ENCODE peak calls at places on chromosomes 3 and 15, in seven cellular contexts. F is HCT116, P is endodermal cell, L is cardiac muscle cell, A is upper lobe of right lung, U is tibial artery, E is IMR-90. S is an unnamed sample. For H3K27me3, the result is how much of the 10 kb centered on the place peaks cover.

GRCh38 chr3:197031315-197032285 is 2.0 kb upstream of the MELTF start:
- DNase-seq in F (peak), P (peak), L (peak), A (no peak), U (peak), E (peak), S (peak)

GRCh38 chr15:63800739-63801138 is 33.0 kb downstream of the HERC1 start:
- DNase-seq in F (no peak), P (no peak), L (no peak), A (no peak), U (no peak), E (no peak), S (no peak)

GRCh38 chr3:52233108-52233591 is 5.8 kb downstream of the TWF2 start:
- DNase-seq in F (no peak), P (no peak), L (no peak), A (no peak), U (peak), E (no peak), S (no peak)

GRCh38 chr15:61582092-61582491 is 353.0 kb upstream of the RORA start:
- DNase-seq in F (no peak), P (no peak), L (no peak), A (no peak), U (no peak), E (no peak), S (no peak)

GRCh38 chr15:63133786-63134185 is 12.1 kb downstream of the LACTB start:
- DNase-seq in F (no peak), P (no peak), L (peak), A (no peak), U (no peak), E (peak), S (no peak)

GRCh38 chr3:150170843-150171513 is 200.3 kb upstream of the PFN2 start:
- DNase-seq in F (no peak), P (no peak), L (peak), A (no peak), U (no peak), E (peak), S (no peak)

GRCh38 chr3:186254676-186255665 is 107.1 kb downstream of the DGKG start:
- DNase-seq in F (no peak), P (no peak), L (peak), A (no peak), U (no peak), E (no peak), S (peak)

GRCh38 chr15:78016860-78017259 is 60.7 kb downstream of the TBC1D2B start:
- DNase-seq in F (no peak), P (no peak), L (no peak), A (no peak), U (no peak), E (no peak), S (peak)

GRCh38 chr15:40049076-40049475 is 10.1 kb upstream of the SRP14 start:
- DNase-seq in F (no peak), P (peak), L (no peak), A (no peak), U (peak), E (no peak), S (no peak)

GRCh38 chr3:16174976-16175901 is 759 bp downstream of the GALNT15 start:
- DNase-seq in F (no peak), P (no peak), L (peak), A (no peak), U (no peak), E (no peak), S (no peak)

GRCh38 chr3:150345021-150345538 is 63.0 kb upstream of the TSC22D2 start:
- DNase-seq in F (peak), P (peak), L (no peak), A (no peak), U (no peak), E (no peak), S (no peak)

GRCh38 chr15:59022188-59022587 is 34.7 kb downstream of the RNF111 start:
- DNase-seq in F (no peak), P (no peak), L (no peak), A (no peak), U (no peak), E (no peak), S (no peak)

GRCh38 chr15:67033521-67033920 is 31.9 kb upstream of the SMAD3 start:
- DNase-seq in F (no peak), P (peak), L (no peak), A (no peak), U (no peak), E (no peak), S (no peak)

GRCh38 chr3:129021140-129021551 is 20.0 kb downstream of the EFCC1 start:
- DNase-seq in F (no peak), P (no peak), L (no peak), A (peak), U (peak), E (peak), S (no peak)

GRCh38 chr15:81297147-81297572 is 26.8 kb downstream of the STARD5 start:
- DNase-seq in F (peak), P (no peak), L (peak), A (no peak), U (peak), E (peak), S (no peak)

GRCh38 chr3:116951610-116952009 is 242.0 kb downstream of the TUSC7 start:
- DNase-seq in F (no peak), P (no peak), L (no peak), A (no peak), U (no peak), E (peak), S (no peak)

GRCh38 chr15:60656491-60657284 is 177.7 kb upstream of the ICE2 start:
- DNase-seq in F (no peak), P (no peak), L (peak), A (no peak), U (no peak), E (no peak), S (no peak)

GRCh38 chr3:81045976-81046375 is 715.5 kb downstream of the GBE1 start:
- DNase-seq in F (no peak), P (no peak), L (no peak), A (no peak), U (no peak), E (no peak), S (no peak)

GRCh38 chr3:97256060-97256459 is 441.7 kb downstream of the EPHA6 start:
- DNase-seq in F (no peak), P (no peak), L (no peak), A (no peak), U (no peak), E (no peak), S (no peak)

GRCh38 chr15:61228025-61228901 is 839 bp downstream of the RORA start:
- DNase-seq in F (no peak), P (peak), L (peak), A (no peak), U (no peak), E (peak), S (peak)

GRCh38 chr3:13132281-13132680 is 59.1 kb upstream of the IQSEC1 start:
- DNase-seq in F (no peak), P (peak), L (no peak), A (no peak), U (no peak), E (no peak), S (no peak)

GRCh38 chr15:64224508-64224907 is 61.7 kb upstream of the PPIB start:
- DNase-seq in F (no peak), P (no peak), L (peak), A (no peak), U (no peak), E (peak), S (peak)

GRCh38 chr15:51936119-51936478 is 35.5 kb downstream of the LEO1 start:
- DNase-seq in F (no peak), P (peak), L (no peak), A (no peak), U (no peak), E (no peak), S (no peak)

GRCh38 chr3:106184540-106185457 is 316.0 kb upstream of the CBLB start:
- DNase-seq in F (no peak), P (no peak), L (no peak), A (no peak), U (no peak), E (no peak), S (no peak)

GRCh38 chr3:17233398-17233800 is 348.6 kb downstream of the PLCL2 start:
- DNase-seq in F (peak), P (no peak), L (peak), A (no peak), U (no peak), E (peak), S (peak)

GRCh38 chr15:77482570-77482969 is 61.9 kb downstream of the HMG20A start:
- DNase-seq in F (no peak), P (no peak), L (peak), A (no peak), U (no peak), E (peak), S (no peak)

GRCh38 chr3:190865828-190866227 is 3.3 kb upstream of the GMNC start:
- DNase-seq in F (no peak), P (peak), L (no peak), A (no peak), U (no peak), E (no peak), S (no peak)

GRCh38 chr3:149403443-149403842 is 26.0 kb upstream of the TM4SF1 start:
- DNase-seq in F (no peak), P (no peak), L (no peak), A (no peak), U (no peak), E (no peak), S (no peak)

GRCh38 chr15:69484837-69485236 is 32.2 kb downstream of the RPLP1 start:
- DNase-seq in F (no peak), P (no peak), L (no peak), A (no peak), U (no peak), E (no peak), S (no peak)

GRCh38 chr3:150362515-150363302 is 45.4 kb upstream of the TSC22D2 start:
- DNase-seq in F (no peak), P (no peak), L (no peak), A (no peak), U (no peak), E (no peak), S (no peak)

GRCh38 chr3:129474986-129475804 is 35.2 kb downstream of the IFT122 start:
- DNase-seq in F (no peak), P (no peak), L (no peak), A (no peak), U (no peak), E (peak), S (no peak)

GRCh38 chr15:58498821-58499580 is 67.2 kb downstream of the LIPC start:
- DNase-seq in F (no peak), P (no peak), L (peak), A (no peak), U (no peak), E (peak), S (no peak)

GRCh38 chr3:46537316-46537715 is 28.8 kb downstream of the LRRC2 start:
- DNase-seq in F (no peak), P (no peak), L (no peak), A (no peak), U (no peak), E (peak), S (no peak)

GRCh38 chr3:143234521-143234920 is 115.0 kb downstream of the CHST2 start:
- DNase-seq in F (no peak), P (no peak), L (peak), A (no peak), U (no peak), E (peak), S (no peak)

GRCh38 chr3:166685246-166685645 is 694.9 kb downstream of the ZBBX start:
- DNase-seq in F (no peak), P (no peak), L (no peak), A (no peak), U (no peak), E (no peak), S (no peak)
- H3K27ac ChIP-seq in F (no peak), P (no peak), L (no peak), A (no peak), U (no peak), E (no peak), S (no peak)

GRCh38 chr15:29672446-29672845 is 149.8 kb downstream of the TJP1 start:
- DNase-seq in F (no peak), P (no peak), L (no peak), A (no peak), U (no peak), E (no peak), S (no peak)

GRCh38 chr15:29670945-29671307 is 151.3 kb downstream of the TJP1 start:
- DNase-seq in F (no peak), P (no peak), L (peak), A (no peak), U (no peak), E (peak), S (no peak)

GRCh38 chr15:29669823-29670222 is 152.4 kb downstream of the TJP1 start:
- DNase-seq in F (no peak), P (no peak), L (no peak), A (no peak), U (no peak), E (peak), S (no peak)

GRCh38 chr15:29670266-29670665 is 152.0 kb downstream of the TJP1 start:
- DNase-seq in F (no peak), P (peak), L (no peak), A (no peak), U (no peak), E (no peak), S (no peak)

DNA sequence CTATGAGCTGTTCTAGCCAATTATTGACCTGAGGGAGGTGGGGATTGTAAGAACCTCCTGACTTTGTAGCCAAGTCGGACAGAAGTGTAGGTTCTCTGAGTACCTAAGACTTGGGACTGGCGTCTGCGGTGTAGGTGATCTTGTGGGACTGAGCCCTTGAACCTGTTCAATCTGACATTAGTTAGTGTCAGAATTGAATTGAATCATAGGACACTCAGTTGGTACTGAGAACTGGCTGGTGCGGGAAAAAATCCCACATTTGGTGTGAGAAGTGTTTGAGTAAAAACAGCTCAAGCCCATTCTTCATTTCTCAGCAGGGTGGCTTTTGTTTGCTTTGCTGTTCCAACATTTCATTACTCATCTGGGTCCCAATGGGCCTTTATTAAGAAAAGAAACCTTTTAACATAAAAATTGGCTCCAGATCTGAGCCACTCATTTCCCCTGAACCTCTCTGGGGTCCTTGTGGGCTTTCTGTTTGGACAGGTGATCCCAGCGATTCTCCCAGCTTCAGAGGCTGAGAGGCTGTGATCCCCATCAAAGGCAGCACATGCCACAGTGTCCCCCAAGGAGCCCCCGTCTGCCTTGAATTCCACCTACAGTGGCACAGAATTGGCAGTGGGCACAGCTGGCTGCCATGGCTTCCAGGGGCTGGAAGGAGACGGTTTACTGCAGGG is 150.8 kb downstream of the TJP1 start:
- DNase-seq in F (no peak), P (peak), L (peak), A (no peak), U (no peak), E (peak), S (no peak)
- H3K27me3 ChIP-seq in F (under half), P (under half), L (under half), A (under half), U (under half), E (under half), S (under half)

GRCh38 chr15:76342382-76343201 is 6.0 kb downstream of the ISL2 start:
- DNase-seq in F (no peak), P (peak), L (no peak), A (no peak), U (no peak), E (no peak), S (no peak)

GRCh38 chr15:76341366-76342045 is 4.9 kb downstream of the ISL2 start:
- DNase-seq in F (no peak), P (peak), L (no peak), A (no peak), U (no peak), E (no peak), S (no peak)

GRCh38 chr15:76345269-76345879 is 8.8 kb downstream of the ISL2 start:
- DNase-seq in F (no peak), P (peak), L (no peak), A (no peak), U (no peak), E (no peak), S (no peak)

GRCh38 chr15:76342046-76342381 is 5.4 kb downstream of the ISL2 start:
- DNase-seq in F (no peak), P (no peak), L (no peak), A (no peak), U (no peak), E (no peak), S (no peak)

GRCh38 chr15:76343313-76343996 is 6.9 kb downstream of the ISL2 start:
- DNase-seq in F (no peak), P (no peak), L (no peak), A (no peak), U (no peak), E (no peak), S (no peak)
- H3K4me3 ChIP-seq in F (no peak), P (no peak), L (no peak), A (no peak), U (no peak), E (no peak), S (peak)

GRCh38 chr3:58685641-58686040 is 19.1 kb upstream of the FAM3D start:
- DNase-seq in F (no peak), P (no peak), L (no peak), A (no peak), U (no peak), E (no peak), S (no peak)
- H3K27ac ChIP-seq in F (no peak), P (no peak), L (no peak), A (no peak), U (no peak), E (no peak), S (no peak)

S was measured in adrenal gland.